ENCODE peak calls at places on chromosomes 4 and X, in eight cellular contexts. I is right atrium auricular region, Q is colonic mucosa, X is uterus, T is mucosa of descending colon, A is mesendoderm, O is testis, P is adipocyte. F is an unnamed sample.

GRCh38 chr4:21948347-21949072 is at the start of gene KCNIP4:
- DNase-seq in I (no peak), Q (no peak), X (peak; percentile 21), T (no peak), A (peak; percentile 52), O (peak; percentile 23), P (peak; percentile 67), F (no peak)

GRCh38 chrX:25015486-25016360 is at the start of gene ARX:
- DNase-seq in I (no peak), Q (peak; percentile 54), X (no peak), T (peak; percentile 60), A (peak; percentile 89), O (peak; percentile 83), P (no peak), F (peak; percentile 47)

GRCh38 chrX:79366888-79367749 is at the start of gene ITM2A:
- DNase-seq in I (peak; percentile 63), Q (peak; percentile 31), X (peak; percentile 56), T (peak; percentile 38), A (peak; percentile 79), O (peak; percentile 30), P (no peak), F (no peak)

GRCh38 chr4:16140520-16141249 is 56.9 kb upstream of the PROM1 start:
- DNase-seq in I (no peak), Q (peak; percentile 89), X (no peak), T (peak; percentile 90), A (no peak), O (no peak), P (peak; percentile 92), F (peak; percentile 77)

GRCh38 chr4:29046166-29046565 is 1674.0 kb upstream of the PCDH7 start:
- DNase-seq in I (no peak), Q (no peak), X (no peak), T (no peak), A (no peak), O (no peak), P (peak; percentile 52), F (no peak)

GRCh38 chr4:172974586-172974985 is 194.0 kb upstream of the GALNT7 start:
- DNase-seq in I (no peak), Q (no peak), X (no peak), T (no peak), A (no peak), O (no peak), P (no peak), F (no peak)

GRCh38 chr4:136864580-136865185 is 667.6 kb downstream of the PCDH18 start:
- DNase-seq in I (no peak), Q (peak; percentile 37), X (no peak), T (peak; percentile 78), A (peak; percentile 77), O (peak; percentile 63), P (peak; percentile 95), F (peak; percentile 50)

GRCh38 chr4:15004701-15005301 is 2.5 kb downstream of the CPEB2 start:
- DNase-seq in I (peak; percentile 86), Q (peak; percentile 88), X (peak; percentile 82), T (peak; percentile 89), A (peak; percentile 75), O (peak; percentile 80), P (peak; percentile 90), F (peak; percentile 57)

GRCh38 chrX:135520022-135520552 is 373 bp upstream of the INTS6L start:
- DNase-seq in I (no peak), Q (no peak), X (no peak), T (no peak), A (peak; percentile 50), O (peak; percentile 28), P (peak; percentile 47), F (peak; percentile 19)

GRCh38 chr4:90951037-90951436 is 823.8 kb downstream of the CCSER1 start:
- DNase-seq in I (no peak), Q (no peak), X (no peak), T (no peak), A (peak; percentile 89), O (no peak), P (no peak), F (peak; percentile 96)

GRCh38 chr4:105679186-105679585 is 29.3 kb downstream of the INTS12 start:
- DNase-seq in I (no peak), Q (peak; percentile 24), X (no peak), T (peak; percentile 29), A (no peak), O (no peak), P (peak; percentile 25), F (peak; percentile 57)

GRCh38 chr4:21507439-21507838 is 441.1 kb downstream of the KCNIP4 start:
- DNase-seq in I (no peak), Q (no peak), X (no peak), T (no peak), A (peak; percentile 30), O (no peak), P (peak; percentile 24), F (peak; percentile 30)

GRCh38 chr4:36130641-36131040 is 113.7 kb downstream of the ARAP2 start:
- DNase-seq in I (no peak), Q (no peak), X (no peak), T (no peak), A (no peak), O (no peak), P (no peak), F (no peak)

GRCh38 chr4:159360549-159360948 is 257.7 kb downstream of the RAPGEF2 start:
- DNase-seq in I (no peak), Q (no peak), X (no peak), T (no peak), A (no peak), O (no peak), P (peak; percentile 56), F (peak; percentile 85)

GRCh38 chr4:151117371-151117962 is 18.0 kb downstream of the RPS3A start:
- DNase-seq in I (no peak), Q (peak; percentile 64), X (peak; percentile 61), T (peak; percentile 85), A (peak; percentile 81), O (peak; percentile 84), P (peak; percentile 86), F (peak; percentile 56)

GRCh38 chr4:103934178-103934789 is 214.5 kb upstream of the TACR3 start:
- DNase-seq in I (no peak), Q (no peak), X (no peak), T (peak; percentile 30), A (peak; percentile 47), O (peak; percentile 52), P (peak; percentile 76), F (peak; percentile 45)

GRCh38 chr4:6198768-6199343 is 1.5 kb downstream of the JAKMIP1 start:
- DNase-seq in I (no peak), Q (no peak), X (no peak), T (no peak), A (peak; percentile 96), O (peak; percentile 93), P (no peak), F (no peak)

GRCh38 chrX:103073442-103073841 is 9.5 kb upstream of the BEX1 start:
- DNase-seq in I (no peak), Q (no peak), X (no peak), T (no peak), A (no peak), O (no peak), P (no peak), F (no peak)

GRCh38 chr4:1215347-1216075 is 33.4 kb downstream of the CTBP1 start:
- DNase-seq in I (no peak), Q (no peak), X (peak; percentile 72), T (no peak), A (no peak), O (peak; percentile 74), P (no peak), F (no peak)

GRCh38 chr4:88709989-88710388 is 12.4 kb upstream of the NAP1L5 start:
- DNase-seq in I (no peak), Q (no peak), X (no peak), T (no peak), A (no peak), O (no peak), P (no peak), F (peak; percentile 30)

GRCh38 chr4:88705223-88705622 is 7.6 kb upstream of the NAP1L5 start:
- DNase-seq in I (no peak), Q (no peak), X (no peak), T (no peak), A (no peak), O (no peak), P (no peak), F (no peak)

GRCh38 chr4:88705805-88706518 is 8.3 kb upstream of the NAP1L5 start:
- DNase-seq in I (no peak), Q (no peak), X (no peak), T (no peak), A (peak; percentile 16), O (no peak), P (peak; percentile 60), F (no peak)

GRCh38 chr4:88702780-88703179 is 5.2 kb upstream of the NAP1L5 start:
- DNase-seq in I (no peak), Q (no peak), X (no peak), T (no peak), A (no peak), O (no peak), P (no peak), F (no peak)

DNA sequence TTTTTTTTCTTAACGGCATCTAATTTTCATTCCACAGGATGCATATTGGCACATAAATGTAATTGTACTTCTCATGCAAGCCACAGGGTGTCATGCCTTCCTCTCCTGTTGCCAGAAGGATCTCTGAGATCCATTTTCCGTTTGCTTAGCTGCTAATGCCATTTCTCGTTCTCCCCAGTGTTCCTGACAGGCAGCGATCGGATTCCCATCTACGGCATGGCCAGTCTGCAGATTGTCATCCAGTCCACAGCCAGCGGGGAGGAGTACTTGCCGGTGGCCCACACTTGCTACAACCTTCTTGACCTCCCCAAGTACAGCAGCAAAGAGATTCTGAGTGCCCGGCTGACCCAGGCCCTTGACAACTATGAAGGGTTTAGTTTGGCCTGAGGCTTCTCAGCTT is 8.9 kb upstream of the NAP1L5 start:
- DNase-seq in I (no peak), Q (no peak), X (peak; percentile 32), T (no peak), A (peak; percentile 60), O (peak; percentile 51), P (peak; percentile 81), F (peak; percentile 33)
- H3K36me3 ChIP-seq in I (peaks cover 30% of the 10 kb centered on the region), Q (peaks cover 6% of the 10 kb centered on the region), X (no peaks in the 10 kb centered on the region), T (no peaks in the 10 kb centered on the region), A (no peaks in the 10 kb centered on the region), O (no peaks in the 10 kb centered on the region), P (peaks cover 16% of the 10 kb centered on the region), F (peaks cover 1% of the 10 kb centered on the region)

DNA sequence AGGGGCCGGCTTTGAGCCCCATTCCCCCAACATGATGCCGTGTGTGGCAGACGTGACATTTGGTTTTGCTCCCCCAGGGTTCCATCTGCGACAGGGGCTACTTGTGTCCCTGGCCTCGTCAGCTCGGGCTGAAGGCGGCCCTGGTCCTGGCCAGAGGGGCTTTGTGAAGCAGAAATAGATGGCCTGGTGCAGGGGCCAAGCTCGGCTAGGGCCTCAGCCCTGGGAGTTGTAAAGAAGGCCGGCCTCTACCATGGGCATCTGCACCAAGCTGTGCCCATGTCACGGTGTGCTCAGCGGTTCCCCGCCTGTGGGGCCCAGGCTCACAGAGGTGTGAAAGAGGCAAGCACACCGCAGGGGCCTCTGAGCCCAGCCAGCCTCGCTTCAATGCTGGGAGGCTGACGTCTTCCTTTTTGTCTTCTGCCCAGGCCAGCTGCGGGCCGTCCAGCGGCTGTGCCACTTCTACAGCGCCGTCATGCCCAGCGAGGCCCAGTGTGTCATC is 32.5 kb downstream of the SH3TC1 start:
- DNase-seq in I (no peak), Q (no peak), X (no peak), T (no peak), A (no peak), O (no peak), P (no peak), F (no peak)
- H3K36me3 ChIP-seq in I (peaks cover 8% of the 10 kb centered on the region), Q (no peaks in the 10 kb centered on the region), X (no peaks in the 10 kb centered on the region), T (no peaks in the 10 kb centered on the region), A (no peaks in the 10 kb centered on the region), O (no peaks in the 10 kb centered on the region), P (peaks cover 5% of the 10 kb centered on the region), F (peaks cover 61% of the 10 kb centered on the region)

GRCh38 chrX:42097491-42097890 is 174.1 kb upstream of the CASK start:
- DNase-seq in I (no peak), Q (no peak), X (no peak), T (no peak), A (no peak), O (no peak), P (no peak), F (no peak)
- H3K36me3 ChIP-seq in I (no peaks in the 10 kb centered on the region), Q (no peaks in the 10 kb centered on the region), X (no peaks in the 10 kb centered on the region), T (no peaks in the 10 kb centered on the region), A (no peaks in the 10 kb centered on the region), O (no peaks in the 10 kb centered on the region), P (no peaks in the 10 kb centered on the region), F (no peaks in the 10 kb centered on the region)

GRCh38 chr4:39758176-39758575 is 60.2 kb downstream of the UBE2K start:
- DNase-seq in I (no peak), Q (no peak), X (no peak), T (no peak), A (no peak), O (no peak), P (no peak), F (no peak)
- H3K36me3 ChIP-seq in I (peaks cover 44% of the 10 kb centered on the region), Q (no peaks in the 10 kb centered on the region), X (no peaks in the 10 kb centered on the region), T (no peaks in the 10 kb centered on the region), A (peaks cover 6% of the 10 kb centered on the region), O (no peaks in the 10 kb centered on the region), P (peaks cover 51% of the 10 kb centered on the region), F (peaks cover 10% of the 10 kb centered on the region)

F was measured in bronchial epithelial cell.